ENCODE peak calls at places on chromosomes 4 and X, in seven cellular contexts. X, P, C, Z, I, W and G are unnamed samples. For H3K27me3, the result is how much of the 10 kb centered on the place peaks cover.

GRCh38 chr4:157265281-157265680 is 44.8 kb downstream of the GRIA2 start:
- DNase-seq in P (no peak), C (no peak), W (no peak), Z (no peak), X (peak), I (no peak), G (peak)

GRCh38 chr4:25667931-25668557 is 12.4 kb downstream of the SLC34A2 start:
- DNase-seq in W (no peak), I (no peak), Z (no peak), X (peak), C (no peak), P (no peak), G (peak)

GRCh38 chr4:88143504-88143903 is 14.9 kb downstream of the ABCG2 start:
- DNase-seq in Z (no peak), P (no peak), X (no peak), C (no peak), I (no peak), W (no peak), G (no peak)

GRCh38 chr4:169492436-169493163 is 119.8 kb downstream of the NEK1 start:
- DNase-seq in W (no peak), Z (no peak), X (peak), P (no peak), C (no peak), I (no peak), G (peak)

GRCh38 chr4:3484057-3484973 is 21.2 kb downstream of the DOK7 start:
- DNase-seq in P (no peak), W (peak), X (no peak), Z (no peak), I (no peak), C (no peak), G (no peak)

GRCh38 chr4:76850010-76850441 is 47.9 kb downstream of the SOWAHB start:
- DNase-seq in C (no peak), Z (no peak), W (no peak), I (no peak), P (peak), X (no peak), G (no peak)

GRCh38 chr4:51930557-51930956 is 87.6 kb downstream of the DCUN1D4 start:
- DNase-seq in C (no peak), W (no peak), P (no peak), I (no peak), Z (no peak), X (no peak), G (no peak)

GRCh38 chr4:123055943-123056342 is 133.5 kb upstream of the NUDT6 start:
- DNase-seq in I (no peak), C (no peak), X (no peak), W (no peak), Z (no peak), P (no peak), G (no peak)

GRCh38 chrX:107755721-107756120 is 19.9 kb downstream of the TSC22D3 start:
- DNase-seq in W (peak), I (no peak), C (no peak), X (no peak), P (no peak), Z (no peak), G (no peak)

GRCh38 chr4:75845992-75846391 is 56.3 kb downstream of the PPEF2 start:
- DNase-seq in X (no peak), P (no peak), I (no peak), W (no peak), Z (no peak), C (no peak), G (no peak)

GRCh38 chrX:101759000-101759399 is 99.3 kb upstream of the ARMCX2 start:
- DNase-seq in C (no peak), P (peak), X (peak), Z (peak), W (no peak), I (peak), G (peak)

GRCh38 chrX:153791104-153791852 is 2.9 kb downstream of the IDH3G start:
- DNase-seq in X (no peak), Z (no peak), P (no peak), C (no peak), I (no peak), W (no peak), G (no peak)

GRCh38 chr4:132266374-132266773 is 882.7 kb upstream of the PCDH10 start:
- DNase-seq in P (no peak), X (no peak), Z (no peak), W (no peak), I (no peak), C (no peak), G (no peak)

GRCh38 chrX:13732246-13733067 is 2.0 kb downstream of the TRAPPC2 start:
- DNase-seq in X (no peak), C (no peak), I (no peak), P (no peak), Z (no peak), W (no peak), G (no peak)

GRCh38 chr4:600850-601515 is 24.4 kb upstream of the PDE6B start:
- DNase-seq in I (no peak), C (no peak), Z (no peak), P (no peak), W (no peak), X (no peak), G (no peak)

GRCh38 chrX:56029188-56029587 is 203.0 kb upstream of the KLF8 start:
- DNase-seq in X (no peak), P (no peak), I (no peak), W (no peak), Z (no peak), C (no peak), G (no peak)

GRCh38 chrX:119871245-119871598 is 311 bp downstream of the RNF113A start:
- DNase-seq in Z (no peak), C (no peak), W (peak), I (no peak), X (no peak), P (no peak), G (no peak)

GRCh38 chr4:175729665-175730064 is 82.4 kb downstream of the GPM6A start:
- DNase-seq in W (no peak), C (no peak), I (no peak), Z (no peak), X (no peak), P (no peak), G (no peak)

GRCh38 chr4:177228599-177228998 is 81.1 kb upstream of the NEIL3 start:
- DNase-seq in P (no peak), I (no peak), C (no peak), Z (no peak), W (no peak), X (peak), G (no peak)

GRCh38 chr4:124322234-124322831 is 390.2 kb downstream of the ANKRD50 start:
- DNase-seq in Z (no peak), C (no peak), I (peak), W (no peak), X (peak), P (no peak), G (no peak)

GRCh38 chr4:113394730-113395530 is 345.5 kb downstream of the ANK2 start:
- DNase-seq in W (no peak), C (peak), I (peak), Z (no peak), X (peak), P (peak), G (peak)

GRCh38 chr4:10074767-10075105 is 41.9 kb downstream of the WDR1 start:
- DNase-seq in C (no peak), I (no peak), X (peak), P (no peak), Z (no peak), W (no peak), G (peak)

GRCh38 chr4:15398732-15399131 is 29.1 kb upstream of the C1QTNF7 start:
- DNase-seq in I (no peak), C (no peak), Z (no peak), P (no peak), X (no peak), W (no peak), G (no peak)

GRCh38 chr4:85793256-85793655 is 318.3 kb downstream of the ARHGAP24 start:
- DNase-seq in P (no peak), Z (no peak), X (no peak), C (no peak), W (no peak), I (no peak), G (no peak)

GRCh38 chr4:15600176-15600575 is 55.0 kb downstream of the FBXL5 start:
- DNase-seq in C (no peak), W (no peak), P (no peak), Z (no peak), X (no peak), I (no peak), G (no peak)

GRCh38 chrX:74500067-74500466 is 78.8 kb downstream of the SLC16A2 start:
- DNase-seq in X (no peak), C (no peak), Z (no peak), P (no peak), W (no peak), I (no peak), G (no peak)

GRCh38 chr4:150746156-150746555 is 164.2 kb downstream of the MAB21L2 start:
- DNase-seq in P (no peak), Z (no peak), I (no peak), X (no peak), W (no peak), C (no peak), G (no peak)

GRCh38 chrX:23773601-23774175 is 9.3 kb upstream of the SAT1 start:
- DNase-seq in I (peak), P (no peak), C (peak), X (no peak), W (no peak), Z (no peak), G (no peak)

GRCh38 chr4:75495489-75495888 is 18.7 kb downstream of the RCHY1 start:
- DNase-seq in W (no peak), Z (no peak), X (no peak), P (no peak), C (no peak), I (no peak), G (no peak)

GRCh38 chrX:39898147-39898546 is 199.6 kb downstream of the BCOR start:
- DNase-seq in P (no peak), Z (no peak), I (no peak), W (no peak), C (no peak), X (no peak), G (no peak)

GRCh38 chrX:21725498-21725897 is 32.4 kb downstream of the SMPX start:
- DNase-seq in P (no peak), I (peak), W (no peak), X (peak), Z (no peak), C (no peak), G (peak)

GRCh38 chr4:48779095-48779997 is 733 bp downstream of the FRYL start:
- DNase-seq in Z (peak), X (peak), C (peak), I (peak), W (peak), P (peak), G (peak)

GRCh38 chrX:47529548-47529947 is 31.5 kb upstream of the ARAF start:
- DNase-seq in Z (no peak), I (no peak), W (no peak), X (no peak), P (no peak), C (no peak), G (no peak)

GRCh38 chr4:72302981-72303704 is 265.9 kb downstream of the ADAMTS3 start:
- DNase-seq in I (peak), X (peak), W (no peak), Z (no peak), C (peak), P (peak), G (peak)

GRCh38 chrX:129653985-129654651 is 638 bp downstream of the APLN start:
- DNase-seq in P (no peak), W (no peak), I (no peak), C (no peak), Z (peak), X (no peak), G (peak)

GRCh38 chrX:129652565-129653169 is 2.1 kb downstream of the APLN start:
- DNase-seq in C (no peak), P (no peak), W (no peak), I (no peak), Z (no peak), X (no peak), G (no peak)

GRCh38 chrX:129651756-129652564 is 2.8 kb downstream of the APLN start:
- DNase-seq in Z (peak), X (no peak), I (no peak), P (no peak), W (no peak), C (no peak), G (no peak)

GRCh38 chrX:129654652-129655546 is at the start of gene APLN:
- DNase-seq in X (peak), Z (peak), I (peak), P (no peak), W (peak), C (no peak), G (peak)

GRCh38 chrX:129653181-129653984 is 1.4 kb downstream of the APLN start:
- DNase-seq in I (no peak), W (no peak), Z (no peak), C (no peak), P (no peak), X (no peak), G (no peak)
- H3K4me3 ChIP-seq in I (no peak), W (peak), Z (no peak), C (no peak), P (no peak), X (peak), G (no peak)

DNA sequence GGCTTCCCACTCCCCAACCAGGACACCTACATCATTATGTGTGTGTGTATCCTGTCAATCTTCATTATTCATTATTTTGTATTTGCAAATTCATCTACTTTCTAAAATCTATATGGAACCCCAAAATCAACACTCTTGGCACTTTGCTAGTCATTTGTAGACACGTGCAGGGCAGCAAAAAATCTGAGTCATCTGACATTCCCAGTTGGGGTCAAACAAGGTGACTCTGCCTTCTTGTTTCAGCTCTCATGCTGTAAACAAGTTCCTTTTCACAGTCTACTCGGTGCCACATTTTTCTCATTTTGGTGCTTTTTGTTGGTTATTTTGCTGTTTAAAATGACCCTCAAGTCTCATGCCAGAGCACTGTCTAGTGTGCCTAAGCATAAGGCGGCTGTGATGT is 5.9 kb downstream of the MRFAP1L1 start:
- DNase-seq in Z (no peak), W (no peak), I (no peak), P (no peak), C (no peak), X (no peak), G (no peak)
- H3K27me3 ChIP-seq in Z (under half), W (under half), I (under half), P (under half), C (under half), X (under half), G (under half)

GRCh38 chrX:17738002-17738713 is 865 bp downstream of the SCML1 start:
- DNase-seq in Z (peak), C (peak), X (peak), I (peak), W (peak), P (peak), G (peak)

GRCh38 chrX:17738737-17739535 is 1.6 kb downstream of the SCML1 start:
- DNase-seq in Z (no peak), C (no peak), I (no peak), P (no peak), X (no peak), W (no peak), G (no peak)

GRCh38 chrX:17743913-17744312 is 6.6 kb downstream of the SCML1 start:
- DNase-seq in X (no peak), C (no peak), Z (no peak), I (no peak), P (no peak), W (no peak), G (no peak)

GRCh38 chrX:17740137-17741122 is 3.1 kb downstream of the SCML1 start:
- DNase-seq in X (no peak), Z (no peak), I (no peak), P (no peak), C (no peak), W (no peak), G (no peak)

DNA sequence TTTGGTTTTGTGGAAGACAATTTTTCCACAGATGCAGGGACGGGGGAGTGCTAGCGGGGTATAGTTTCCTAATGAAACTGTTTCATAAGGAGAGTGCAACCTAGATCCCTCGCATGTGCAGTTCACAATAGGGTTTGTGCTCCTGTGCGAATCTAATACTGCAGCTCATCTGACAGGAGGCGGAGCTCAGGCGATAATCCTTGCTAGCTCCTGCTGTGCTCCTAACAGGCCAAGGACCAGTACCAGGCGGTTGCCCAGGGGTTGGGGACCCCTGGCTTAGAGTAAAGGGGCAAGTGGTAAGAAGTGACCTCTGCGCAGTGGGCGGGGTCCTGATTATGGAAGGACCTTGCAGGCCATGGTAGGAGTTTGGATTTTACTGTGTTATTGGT is 3.8 kb downstream of the SCML1 start:
- DNase-seq in X (peak), P (no peak), W (no peak), C (no peak), I (no peak), Z (no peak), G (peak)
- H3K4me3 ChIP-seq in X (no peak), P (no peak), W (no peak), C (no peak), I (no peak), Z (no peak), G (peak)

GRCh38 chrX:57286507-57287251 is at the start of gene FAAH2:
- DNase-seq in X (peak), Z (peak), C (peak), W (no peak), I (peak), P (peak), G (no peak)
- H3K27me3 ChIP-seq in X (under half), Z (under half), C (under half), W (under half), I (under half), P (under half), G (under half)

DNA sequence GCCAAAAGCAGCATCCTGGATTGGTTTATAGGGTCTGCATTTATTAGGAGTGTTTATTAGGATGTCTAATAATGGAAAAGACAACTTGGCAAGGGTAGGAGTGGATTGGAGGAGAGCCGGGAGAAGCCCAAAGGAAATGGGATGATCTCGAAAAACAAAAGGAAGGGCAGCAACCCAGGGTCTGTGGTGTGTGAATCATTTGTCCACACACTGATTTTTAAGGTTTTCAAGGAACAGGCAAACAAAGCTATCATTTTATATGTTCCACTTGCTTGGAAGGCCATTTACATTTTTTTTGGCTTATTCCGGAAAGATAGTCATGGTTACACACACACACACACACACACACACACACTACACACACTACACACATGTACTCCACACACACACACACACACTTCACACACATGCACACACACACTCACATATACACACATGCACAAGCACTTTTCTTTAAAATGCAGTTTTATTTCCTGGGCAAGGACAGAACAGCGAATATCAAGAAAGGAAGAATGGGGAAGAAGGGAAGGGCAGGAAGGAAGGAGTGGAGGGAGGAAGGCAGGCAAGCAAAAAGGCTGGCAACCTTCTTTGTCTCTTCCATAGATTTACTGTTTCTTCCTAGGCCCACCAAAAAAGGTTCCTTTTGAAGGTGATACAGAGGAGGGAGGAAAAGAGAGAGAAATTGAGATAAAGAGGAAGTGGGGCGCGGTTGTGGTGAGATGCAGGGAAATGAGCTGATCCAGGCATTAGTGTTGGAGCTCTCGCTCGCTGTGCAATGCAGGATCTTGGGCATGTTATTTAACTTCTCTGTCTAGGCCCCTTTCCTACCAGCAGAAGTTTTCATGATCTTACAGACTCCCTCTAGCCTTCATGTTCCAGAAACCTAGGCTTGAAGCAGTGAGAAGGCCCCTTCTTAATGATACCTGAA is 88.6 kb upstream of the MAML3 start:
- DNase-seq in P (peak), C (no peak), X (no peak), Z (no peak), I (peak), W (no peak), G (no peak)
- H3K4me3 ChIP-seq in P (no peak), C (peak), X (no peak), Z (no peak), I (no peak), W (no peak), G (no peak)

GRCh38 chr4:165865995-165866650 is 6.9 kb upstream of the TLL1 start:
- DNase-seq in W (no peak), P (no peak), X (no peak), Z (no peak), I (no peak), C (no peak), G (no peak)

GRCh38 chr4:165872443-165873297 is at the start of gene TLL1:
- DNase-seq in I (no peak), P (peak), X (peak), Z (peak), W (peak), C (no peak), G (no peak)

GRCh38 chr4:165873298-165874071 is 448 bp downstream of the TLL1 start:
- DNase-seq in W (peak), Z (peak), X (peak), C (no peak), I (no peak), P (peak), G (peak)

GRCh38 chr4:165864228-165864627 is 8.8 kb upstream of the TLL1 start:
- DNase-seq in C (no peak), P (no peak), I (no peak), W (no peak), Z (no peak), X (peak), G (no peak)

DNA sequence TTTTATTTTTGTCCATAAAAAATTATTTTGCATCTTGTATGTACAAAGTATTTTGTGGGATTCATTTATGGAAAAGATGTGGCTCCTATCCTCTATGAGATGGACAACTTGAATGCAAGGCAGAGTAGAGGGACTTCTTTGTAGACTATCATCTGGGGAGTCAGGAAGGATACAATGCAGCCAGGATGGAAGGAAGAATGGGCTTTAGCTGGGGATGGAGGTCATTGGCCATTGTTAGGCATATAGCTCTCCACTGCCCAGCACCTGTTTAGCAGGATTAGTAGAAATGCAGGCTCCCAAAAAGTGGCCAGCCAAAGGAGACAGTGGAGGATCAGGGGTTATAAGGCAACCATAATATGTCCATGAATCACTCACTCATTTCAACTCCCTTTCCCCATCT is 5.1 kb upstream of the TLL1 start:
- DNase-seq in W (no peak), P (no peak), C (no peak), X (no peak), Z (no peak), I (no peak), G (no peak)
- H3K27me3 ChIP-seq in W (under half), P (under half), C (under half), X (under half), Z (under half), I (under half), G (under half)